ENCODE peak calls at places on chromosomes 16 and 17, in six cellular contexts. One of them, this sample, is unnamed. For H3K4me1, the result is how much of the 10 kb centered on the place peaks cover.

GRCh38 chr17:4492762-4493561 is 5.7 kb upstream of the SPNS2 start:
- DNase-seq in IMR-90: peak
- DNase-seq in OCI-LY7: peak
- DNase-seq in CD4-positive, alpha-beta memory T cell: no peak
- DNase-seq in MM.1S: peak
- DNase-seq in testis: peak
- DNase-seq in this sample: no peak

GRCh38 chr17:48555616-48556533 is 11.0 kb upstream of the HOXB2 start:
- DNase-seq in MM.1S: no peak
- DNase-seq in IMR-90: peak
- DNase-seq in CD4-positive, alpha-beta memory T cell: no peak
- DNase-seq in OCI-LY7: no peak
- DNase-seq in testis: no peak
- DNase-seq in this sample: no peak

GRCh38 chr17:32783602-32784001 is 93.3 kb downstream of the MYO1D start:
- DNase-seq in MM.1S: peak
- DNase-seq in CD4-positive, alpha-beta memory T cell: no peak
- DNase-seq in OCI-LY7: peak
- DNase-seq in IMR-90: peak
- DNase-seq in testis: no peak
- DNase-seq in this sample: no peak

GRCh38 chr16:8926827-8927226 is 36.9 kb downstream of the USP7 start:
- DNase-seq in OCI-LY7: no peak
- DNase-seq in IMR-90: no peak
- DNase-seq in testis: no peak
- DNase-seq in CD4-positive, alpha-beta memory T cell: no peak
- DNase-seq in MM.1S: no peak
- DNase-seq in this sample: no peak

GRCh38 chr17:63629627-63630026 is 7.4 kb downstream of the MAP3K3 start:
- DNase-seq in testis: no peak
- DNase-seq in IMR-90: no peak
- DNase-seq in OCI-LY7: no peak
- DNase-seq in MM.1S: no peak
- DNase-seq in CD4-positive, alpha-beta memory T cell: no peak
- DNase-seq in this sample: no peak

GRCh38 chr17:10063730-10064221 is 134.6 kb downstream of the GAS7 start:
- DNase-seq in MM.1S: no peak
- DNase-seq in IMR-90: peak
- DNase-seq in testis: peak
- DNase-seq in OCI-LY7: no peak
- DNase-seq in CD4-positive, alpha-beta memory T cell: no peak
- DNase-seq in this sample: peak

GRCh38 chr17:1865252-1866037 is 35.6 kb downstream of the RPA1 start:
- DNase-seq in IMR-90: peak
- DNase-seq in MM.1S: peak
- DNase-seq in OCI-LY7: peak
- DNase-seq in testis: peak
- DNase-seq in CD4-positive, alpha-beta memory T cell: peak
- DNase-seq in this sample: no peak

GRCh38 chr17:15496735-15497134 is 29.3 kb upstream of the CDRT4 start:
- DNase-seq in OCI-LY7: no peak
- DNase-seq in CD4-positive, alpha-beta memory T cell: no peak
- DNase-seq in testis: no peak
- DNase-seq in MM.1S: no peak
- DNase-seq in IMR-90: no peak
- DNase-seq in this sample: no peak

GRCh38 chr17:44400226-44400847 is 10.9 kb upstream of the ITGA2B start:
- DNase-seq in CD4-positive, alpha-beta memory T cell: no peak
- DNase-seq in OCI-LY7: peak
- DNase-seq in testis: peak
- DNase-seq in IMR-90: peak
- DNase-seq in MM.1S: peak
- DNase-seq in this sample: no peak

GRCh38 chr16:89545831-89546574 is 14.5 kb upstream of the RPL13 start:
- DNase-seq in OCI-LY7: no peak
- DNase-seq in CD4-positive, alpha-beta memory T cell: no peak
- DNase-seq in MM.1S: no peak
- DNase-seq in testis: no peak
- DNase-seq in IMR-90: no peak
- DNase-seq in this sample: no peak

GRCh38 chr17:44804301-44805061 is 25.6 kb downstream of the GJC1 start:
- DNase-seq in IMR-90: no peak
- DNase-seq in testis: peak
- DNase-seq in OCI-LY7: no peak
- DNase-seq in MM.1S: no peak
- DNase-seq in CD4-positive, alpha-beta memory T cell: no peak
- DNase-seq in this sample: no peak

DNA sequence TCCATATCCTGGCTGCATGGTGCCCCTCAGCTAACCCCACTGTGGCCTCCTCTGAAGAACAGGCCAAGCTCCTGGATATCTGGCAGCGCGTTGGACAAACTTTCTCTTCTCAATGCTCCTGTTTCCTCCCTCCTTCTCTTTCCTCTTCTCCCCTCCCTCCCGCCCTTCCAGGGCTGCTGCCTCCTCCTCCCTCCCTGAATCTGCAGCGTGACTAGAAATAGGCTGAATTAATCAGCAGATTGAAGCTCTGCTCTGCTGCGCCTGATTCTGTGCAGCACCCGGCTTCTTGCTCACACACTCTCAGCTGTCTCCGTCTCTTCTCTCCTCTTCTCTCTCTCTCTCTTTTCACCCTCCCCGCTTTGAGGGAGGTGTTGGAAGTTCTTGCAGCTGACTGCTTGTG is 19.8 kb downstream of the TMEM94 start:
- DNase-seq in testis: peak
- DNase-seq in OCI-LY7: no peak
- DNase-seq in IMR-90: peak
- DNase-seq in MM.1S: no peak
- DNase-seq in CD4-positive, alpha-beta memory T cell: no peak
- DNase-seq in this sample: no peak
- H3K4me1 ChIP-seq in testis: under half
- H3K4me1 ChIP-seq in OCI-LY7: under half
- H3K4me1 ChIP-seq in IMR-90: under half
- H3K4me1 ChIP-seq in MM.1S: under half
- H3K4me1 ChIP-seq in CD4-positive, alpha-beta memory T cell: under half
- H3K4me1 ChIP-seq in this sample: under half

GRCh38 chr16:87435399-87436224 is 43.5 kb downstream of the MAP1LC3B start:
- DNase-seq in IMR-90: peak
- DNase-seq in CD4-positive, alpha-beta memory T cell: no peak
- DNase-seq in MM.1S: no peak
- DNase-seq in testis: no peak
- DNase-seq in OCI-LY7: no peak
- DNase-seq in this sample: no peak
- H3K4me3 ChIP-seq in IMR-90: no peak
- H3K4me3 ChIP-seq in CD4-positive, alpha-beta memory T cell: no peak
- H3K4me3 ChIP-seq in MM.1S: no peak
- H3K4me3 ChIP-seq in testis: no peak
- H3K4me3 ChIP-seq in OCI-LY7: no peak
- H3K4me3 ChIP-seq in this sample: no peak

DNA sequence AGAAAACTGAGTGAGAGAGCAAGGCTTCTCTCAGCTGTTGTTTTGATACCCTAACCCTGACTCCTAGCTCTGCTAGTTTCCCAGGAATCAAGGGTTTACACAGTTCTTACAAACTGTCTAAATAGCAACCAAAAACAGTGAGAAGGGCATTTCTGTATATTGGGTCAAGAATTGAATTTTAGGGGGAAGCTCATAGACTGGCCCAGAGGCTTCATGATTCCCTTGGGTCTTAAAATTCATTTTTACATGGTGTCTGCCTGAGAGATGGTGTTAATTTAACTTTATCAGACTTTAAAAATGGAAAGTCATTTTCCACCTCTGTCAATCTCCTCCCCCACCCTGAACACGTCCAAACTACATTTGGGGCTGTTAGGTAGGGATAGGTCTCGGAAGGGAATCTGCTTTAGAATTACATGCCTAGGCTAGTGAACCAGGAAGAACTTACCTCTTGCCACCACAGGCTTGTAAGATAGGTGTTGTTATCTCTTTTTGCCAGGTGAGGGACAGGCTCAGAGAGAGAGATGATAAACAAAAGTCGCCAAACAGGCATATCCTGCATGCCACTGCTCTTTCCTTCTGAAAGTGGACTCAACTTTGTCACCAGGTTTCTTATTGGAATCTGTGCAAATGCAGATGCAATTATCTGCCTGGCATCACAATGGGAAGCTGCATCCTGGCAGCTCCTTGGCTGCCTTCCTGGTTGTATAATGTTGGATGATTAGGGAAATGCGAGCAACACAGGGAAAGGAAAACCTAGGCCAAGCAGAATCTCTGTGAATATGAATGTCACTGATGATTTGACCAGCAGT is 3.1 kb downstream of the PHAF1 start:
- DNase-seq in OCI-LY7: no peak
- DNase-seq in CD4-positive, alpha-beta memory T cell: no peak
- DNase-seq in IMR-90: no peak
- DNase-seq in MM.1S: no peak
- DNase-seq in testis: no peak
- DNase-seq in this sample: no peak
- H3K4me1 ChIP-seq in OCI-LY7: under half
- H3K4me1 ChIP-seq in CD4-positive, alpha-beta memory T cell: under half
- H3K4me1 ChIP-seq in IMR-90: under half
- H3K4me1 ChIP-seq in MM.1S: under half
- H3K4me1 ChIP-seq in testis: under half
- H3K4me1 ChIP-seq in this sample: under half

GRCh38 chr17:42565523-42566214 is 1.2 kb upstream of the MLX start:
- DNase-seq in MM.1S: no peak
- DNase-seq in OCI-LY7: no peak
- DNase-seq in testis: no peak
- DNase-seq in IMR-90: no peak
- DNase-seq in CD4-positive, alpha-beta memory T cell: no peak
- DNase-seq in this sample: no peak

GRCh38 chr17:42564815-42565522 is 1.9 kb upstream of the MLX start:
- DNase-seq in OCI-LY7: no peak
- DNase-seq in CD4-positive, alpha-beta memory T cell: no peak
- DNase-seq in MM.1S: no peak
- DNase-seq in testis: no peak
- DNase-seq in IMR-90: no peak
- DNase-seq in this sample: no peak

GRCh38 chr17:42563543-42563942 is 1.6 kb downstream of the COASY start:
- DNase-seq in CD4-positive, alpha-beta memory T cell: no peak
- DNase-seq in testis: no peak
- DNase-seq in MM.1S: no peak
- DNase-seq in IMR-90: no peak
- DNase-seq in OCI-LY7: no peak
- DNase-seq in this sample: no peak

GRCh38 chr17:42562845-42563509 is 1.0 kb downstream of the COASY start:
- DNase-seq in CD4-positive, alpha-beta memory T cell: no peak
- DNase-seq in MM.1S: no peak
- DNase-seq in OCI-LY7: peak
- DNase-seq in IMR-90: peak
- DNase-seq in testis: no peak
- DNase-seq in this sample: peak

DNA sequence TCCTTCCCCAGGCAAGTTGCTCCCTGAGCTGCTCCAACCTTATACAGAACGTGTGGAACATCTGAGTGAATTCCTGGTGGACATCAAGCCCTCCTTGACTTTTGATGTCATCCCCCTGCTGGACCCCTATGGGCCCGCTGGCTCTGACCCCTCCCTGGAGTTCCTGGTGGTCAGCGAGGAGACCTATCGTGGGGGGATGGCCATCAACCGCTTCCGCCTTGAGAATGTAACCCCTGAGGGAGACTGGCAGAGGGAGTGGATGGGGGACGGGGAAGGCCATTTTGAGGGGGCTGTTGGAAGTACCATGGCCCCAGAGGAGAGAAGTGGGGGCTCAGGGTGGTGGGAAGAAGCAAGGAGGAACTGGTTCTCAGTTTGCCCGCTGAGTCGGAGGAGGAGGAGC is 2.0 kb downstream of the COASY start:
- DNase-seq in CD4-positive, alpha-beta memory T cell: no peak
- DNase-seq in MM.1S: no peak
- DNase-seq in IMR-90: no peak
- DNase-seq in OCI-LY7: no peak
- DNase-seq in testis: no peak
- DNase-seq in this sample: no peak
- H3K4me3 ChIP-seq in CD4-positive, alpha-beta memory T cell: no peak
- H3K4me3 ChIP-seq in MM.1S: no peak
- H3K4me3 ChIP-seq in IMR-90: no peak
- H3K4me3 ChIP-seq in OCI-LY7: peak
- H3K4me3 ChIP-seq in testis: no peak
- H3K4me3 ChIP-seq in this sample: no peak

GRCh38 chr17:77095461-77095860 is 45.3 kb upstream of the SEC14L1 start:
- DNase-seq in IMR-90: no peak
- DNase-seq in testis: no peak
- DNase-seq in OCI-LY7: no peak
- DNase-seq in MM.1S: peak
- DNase-seq in CD4-positive, alpha-beta memory T cell: no peak
- DNase-seq in this sample: no peak

GRCh38 chr17:77098884-77099545 is 41.8 kb upstream of the SEC14L1 start:
- DNase-seq in MM.1S: no peak
- DNase-seq in OCI-LY7: no peak
- DNase-seq in IMR-90: peak
- DNase-seq in CD4-positive, alpha-beta memory T cell: peak
- DNase-seq in testis: peak
- DNase-seq in this sample: no peak

GRCh38 chr17:77097772-77098171 is 43.0 kb upstream of the SEC14L1 start:
- DNase-seq in MM.1S: no peak
- DNase-seq in testis: no peak
- DNase-seq in CD4-positive, alpha-beta memory T cell: no peak
- DNase-seq in IMR-90: no peak
- DNase-seq in OCI-LY7: no peak
- DNase-seq in this sample: no peak

GRCh38 chr17:77100009-77100408 is 40.8 kb upstream of the SEC14L1 start:
- DNase-seq in IMR-90: no peak
- DNase-seq in OCI-LY7: no peak
- DNase-seq in testis: peak
- DNase-seq in MM.1S: no peak
- DNase-seq in CD4-positive, alpha-beta memory T cell: no peak
- DNase-seq in this sample: peak

GRCh38 chr17:77096570-77097214 is 44.1 kb upstream of the SEC14L1 start:
- DNase-seq in IMR-90: peak
- DNase-seq in CD4-positive, alpha-beta memory T cell: no peak
- DNase-seq in MM.1S: peak
- DNase-seq in OCI-LY7: peak
- DNase-seq in testis: peak
- DNase-seq in this sample: no peak
- H3K4me1 ChIP-seq in IMR-90: under half
- H3K4me1 ChIP-seq in CD4-positive, alpha-beta memory T cell: under half
- H3K4me1 ChIP-seq in MM.1S: under half
- H3K4me1 ChIP-seq in OCI-LY7: under half
- H3K4me1 ChIP-seq in testis: under half
- H3K4me1 ChIP-seq in this sample: under half

GRCh38 chr17:71176928-71177443 is 943.8 kb upstream of the SOX9 start:
- DNase-seq in CD4-positive, alpha-beta memory T cell: no peak
- DNase-seq in IMR-90: no peak
- DNase-seq in OCI-LY7: no peak
- DNase-seq in MM.1S: no peak
- DNase-seq in testis: no peak
- DNase-seq in this sample: no peak
- H3K4me3 ChIP-seq in CD4-positive, alpha-beta memory T cell: no peak
- H3K4me3 ChIP-seq in IMR-90: no peak
- H3K4me3 ChIP-seq in OCI-LY7: no peak
- H3K4me3 ChIP-seq in MM.1S: no peak
- H3K4me3 ChIP-seq in testis: no peak
- H3K4me3 ChIP-seq in this sample: no peak

This sample was measured in aorta.